ENCODE peak calls at places on chromosomes 11 and 22, in seven cellular contexts. One of them, this sample, is unnamed.

GRCh38 chr22:36936362-36937116 is 23.1 kb downstream of the CSF2RB start:
- DNase-seq in dermis blood vessel endothelial cell: no peak
- DNase-seq in T-helper 2 cell: no peak
- DNase-seq in NCI-H1694 treated with DMSO at 0.1 percent for 48 hours: no peak
- DNase-seq in iris pigment epithelial cell: no peak
- DNase-seq in ELR: no peak
- DNase-seq in stromal cell of bone marrow: no peak
- DNase-seq in this sample: no peak

GRCh38 chr11:83684071-83684470 is 397.9 kb upstream of the CCDC90B start:
- DNase-seq in ELR: no peak
- DNase-seq in stromal cell of bone marrow: no peak
- DNase-seq in NCI-H1694 treated with DMSO at 0.1 percent for 48 hours: no peak
- DNase-seq in dermis blood vessel endothelial cell: no peak
- DNase-seq in T-helper 2 cell: no peak
- DNase-seq in iris pigment epithelial cell: no peak
- DNase-seq in this sample: no peak

GRCh38 chr11:36672815-36673450 is 74.9 kb upstream of the RAG2 start:
- DNase-seq in dermis blood vessel endothelial cell: peak; percentile 69
- DNase-seq in stromal cell of bone marrow: peak; percentile 24
- DNase-seq in ELR: peak; percentile 62
- DNase-seq in iris pigment epithelial cell: peak; percentile 45
- DNase-seq in NCI-H1694 treated with DMSO at 0.1 percent for 48 hours: peak; percentile 32
- DNase-seq in T-helper 2 cell: no peak
- DNase-seq in this sample: peak; percentile 58

GRCh38 chr22:32206774-32207758 is 2.2 kb upstream of the RFPL2 start:
- DNase-seq in ELR: peak; percentile 44
- DNase-seq in T-helper 2 cell: peak; percentile 14
- DNase-seq in dermis blood vessel endothelial cell: peak; percentile 50
- DNase-seq in stromal cell of bone marrow: no peak
- DNase-seq in NCI-H1694 treated with DMSO at 0.1 percent for 48 hours: peak; percentile 2
- DNase-seq in iris pigment epithelial cell: peak; percentile 20
- DNase-seq in this sample: peak; percentile 14

GRCh38 chr22:37674951-37675929 is at the start of gene LGALS1:
- DNase-seq in dermis blood vessel endothelial cell: peak; percentile 93
- DNase-seq in T-helper 2 cell: peak; percentile 33
- DNase-seq in ELR: peak; percentile 98
- DNase-seq in iris pigment epithelial cell: peak; percentile 97
- DNase-seq in NCI-H1694 treated with DMSO at 0.1 percent for 48 hours: no peak
- DNase-seq in stromal cell of bone marrow: peak; percentile 96
- DNase-seq in this sample: peak; percentile 97

GRCh38 chr11:2990617-2991476 is 1.3 kb downstream of the NAP1L4 start:
- DNase-seq in dermis blood vessel endothelial cell: peak; percentile 41
- DNase-seq in NCI-H1694 treated with DMSO at 0.1 percent for 48 hours: no peak
- DNase-seq in T-helper 2 cell: no peak
- DNase-seq in ELR: peak; percentile 49
- DNase-seq in stromal cell of bone marrow: no peak
- DNase-seq in iris pigment epithelial cell: peak; percentile 16
- DNase-seq in this sample: no peak

GRCh38 chr11:122920579-122920978 is 38.0 kb downstream of the JHY start:
- DNase-seq in iris pigment epithelial cell: no peak
- DNase-seq in stromal cell of bone marrow: no peak
- DNase-seq in T-helper 2 cell: no peak
- DNase-seq in dermis blood vessel endothelial cell: no peak
- DNase-seq in NCI-H1694 treated with DMSO at 0.1 percent for 48 hours: no peak
- DNase-seq in ELR: no peak
- DNase-seq in this sample: no peak

GRCh38 chr11:130181295-130182272 is 22.0 kb downstream of the ST14 start:
- DNase-seq in T-helper 2 cell: no peak
- DNase-seq in ELR: peak; percentile 82
- DNase-seq in iris pigment epithelial cell: peak; percentile 84
- DNase-seq in stromal cell of bone marrow: peak; percentile 69
- DNase-seq in dermis blood vessel endothelial cell: no peak
- DNase-seq in NCI-H1694 treated with DMSO at 0.1 percent for 48 hours: no peak
- DNase-seq in this sample: peak; percentile 83

GRCh38 chr22:49962751-49963646 is 2.4 kb downstream of the PIM3 start:
- DNase-seq in stromal cell of bone marrow: no peak
- DNase-seq in NCI-H1694 treated with DMSO at 0.1 percent for 48 hours: no peak
- DNase-seq in iris pigment epithelial cell: no peak
- DNase-seq in T-helper 2 cell: peak; percentile 8
- DNase-seq in ELR: no peak
- DNase-seq in dermis blood vessel endothelial cell: peak; percentile 37
- DNase-seq in this sample: no peak

GRCh38 chr11:122732342-122733300 is 77.1 kb downstream of the UBASH3B start:
- DNase-seq in dermis blood vessel endothelial cell: peak; percentile 50
- DNase-seq in iris pigment epithelial cell: no peak
- DNase-seq in ELR: no peak
- DNase-seq in NCI-H1694 treated with DMSO at 0.1 percent for 48 hours: no peak
- DNase-seq in T-helper 2 cell: no peak
- DNase-seq in stromal cell of bone marrow: no peak
- DNase-seq in this sample: no peak

GRCh38 chr22:43129426-43130425 is 13.5 kb downstream of the MCAT start:
- DNase-seq in dermis blood vessel endothelial cell: no peak
- DNase-seq in iris pigment epithelial cell: no peak
- DNase-seq in T-helper 2 cell: no peak
- DNase-seq in stromal cell of bone marrow: no peak
- DNase-seq in ELR: no peak
- DNase-seq in NCI-H1694 treated with DMSO at 0.1 percent for 48 hours: no peak
- DNase-seq in this sample: no peak

GRCh38 chr11:35398881-35399280 is 20.5 kb downstream of the SLC1A2 start:
- DNase-seq in dermis blood vessel endothelial cell: no peak
- DNase-seq in iris pigment epithelial cell: no peak
- DNase-seq in NCI-H1694 treated with DMSO at 0.1 percent for 48 hours: no peak
- DNase-seq in ELR: no peak
- DNase-seq in stromal cell of bone marrow: no peak
- DNase-seq in T-helper 2 cell: no peak
- DNase-seq in this sample: no peak

GRCh38 chr11:82701847-82702520 is 31.7 kb downstream of the FAM181B start:
- DNase-seq in dermis blood vessel endothelial cell: peak; percentile 64
- DNase-seq in NCI-H1694 treated with DMSO at 0.1 percent for 48 hours: peak; percentile 19
- DNase-seq in ELR: peak; percentile 40
- DNase-seq in iris pigment epithelial cell: peak; percentile 45
- DNase-seq in T-helper 2 cell: no peak
- DNase-seq in stromal cell of bone marrow: no peak
- DNase-seq in this sample: peak; percentile 42

GRCh38 chr11:68354181-68354872 is 41.9 kb downstream of the LRP5 start:
- DNase-seq in stromal cell of bone marrow: peak; percentile 88
- DNase-seq in iris pigment epithelial cell: peak; percentile 83
- DNase-seq in T-helper 2 cell: no peak
- DNase-seq in ELR: peak; percentile 88
- DNase-seq in dermis blood vessel endothelial cell: peak; percentile 86
- DNase-seq in NCI-H1694 treated with DMSO at 0.1 percent for 48 hours: no peak
- DNase-seq in this sample: peak; percentile 88

GRCh38 chr11:57599381-57599780 is 1.9 kb downstream of the SERPING1 start:
- DNase-seq in NCI-H1694 treated with DMSO at 0.1 percent for 48 hours: no peak
- DNase-seq in T-helper 2 cell: no peak
- DNase-seq in stromal cell of bone marrow: no peak
- DNase-seq in ELR: no peak
- DNase-seq in iris pigment epithelial cell: peak; percentile 47
- DNase-seq in dermis blood vessel endothelial cell: no peak
- DNase-seq in this sample: peak; percentile 11

GRCh38 chr11:103716363-103716762 is 320.1 kb upstream of the DDI1 start:
- DNase-seq in stromal cell of bone marrow: no peak
- DNase-seq in dermis blood vessel endothelial cell: no peak
- DNase-seq in T-helper 2 cell: no peak
- DNase-seq in ELR: no peak
- DNase-seq in NCI-H1694 treated with DMSO at 0.1 percent for 48 hours: no peak
- DNase-seq in iris pigment epithelial cell: no peak
- DNase-seq in this sample: no peak

This sample was measured in fibroblast of mammary gland.